ENCODE peak calls at places on chromosomes 12 and 14, in eight cellular contexts. A, J, S, V, I, G, P and W are unnamed samples.

GRCh38 chr14:54169254-54169924 is 212.8 kb upstream of the BMP4 start:
- DNase-seq in V (no peak), J (peak), A (no peak), G (no peak), I (peak), P (peak), S (no peak), W (no peak)

GRCh38 chr12:113071063-113071426 is 14.5 kb downstream of the DTX1 start:
- DNase-seq in P (no peak), G (no peak), A (no peak), V (no peak), I (no peak), S (no peak), J (no peak), W (no peak)

GRCh38 chr14:33551963-33552362 is 398.9 kb downstream of the EGLN3 start:
- DNase-seq in V (no peak), J (no peak), S (no peak), G (no peak), P (no peak), A (no peak), I (no peak), W (no peak)

GRCh38 chr12:92735131-92735721 is 32.4 kb downstream of the PLEKHG7 start:
- DNase-seq in P (peak), I (peak), G (peak), V (no peak), S (no peak), J (peak), A (peak), W (no peak)

GRCh38 chr12:105567061-105567460 is 236.6 kb downstream of the C12orf75 start:
- DNase-seq in J (no peak), S (no peak), I (no peak), A (no peak), G (no peak), P (peak), V (no peak), W (no peak)

GRCh38 chr12:123937707-123938600 is 34.7 kb downstream of the CCDC92 start:
- DNase-seq in I (no peak), P (no peak), G (no peak), J (no peak), S (no peak), V (no peak), A (peak), W (no peak)

GRCh38 chr12:27780612-27781408 is 774 bp upstream of the MANSC4 start:
- DNase-seq in A (peak), J (peak), P (peak), I (peak), V (peak), G (peak), S (peak), W (no peak)

GRCh38 chr14:100439781-100440180 is 116.6 kb downstream of the SLC25A47 start:
- DNase-seq in I (peak), S (peak), J (no peak), G (peak), P (peak), A (no peak), V (peak), W (no peak)

GRCh38 chr14:99572173-99572999 is 31.6 kb downstream of the CCDC85C start:
- DNase-seq in P (no peak), A (no peak), V (no peak), J (no peak), I (no peak), S (no peak), G (no peak), W (no peak)

GRCh38 chr12:103401421-103401820 is 94.3 kb downstream of the C12orf42 start:
- DNase-seq in J (no peak), I (peak), A (no peak), V (no peak), G (no peak), P (peak), S (no peak), W (no peak)

GRCh38 chr12:95943231-95943842 is at the start of gene AMDHD1:
- DNase-seq in G (peak), V (peak), J (peak), P (peak), S (peak), A (peak), I (peak), W (peak)

GRCh38 chr12:31813305-31813704 is 84.5 kb upstream of the AMN1 start:
- DNase-seq in V (no peak), J (no peak), I (no peak), A (peak), G (peak), S (no peak), P (no peak), W (no peak)

GRCh38 chr12:99498756-99499155 is 148.8 kb upstream of the GARIN6 start:
- DNase-seq in I (peak), G (no peak), V (no peak), J (peak), A (peak), P (peak), S (no peak), W (no peak)

GRCh38 chr12:75638792-75639191 is 127.4 kb upstream of the KRR1 start:
- DNase-seq in I (no peak), A (no peak), G (no peak), J (no peak), V (no peak), P (no peak), S (no peak), W (no peak)

GRCh38 chr12:123966596-123966995 is 6.0 kb downstream of the CCDC92 start:
- DNase-seq in P (no peak), I (no peak), V (no peak), G (peak), J (peak), A (no peak), S (no peak), W (no peak)

GRCh38 chr12:82479511-82479910 is 121.2 kb downstream of the METTL25 start:
- DNase-seq in A (peak), I (no peak), J (peak), G (peak), S (no peak), V (no peak), P (peak), W (no peak)

GRCh38 chr12:128817115-128818015 is 6.4 kb downstream of the SLC15A4 start:
- DNase-seq in S (no peak), J (peak), I (peak), V (peak), A (peak), G (peak), P (peak), W (no peak)

GRCh38 chr12:71731439-71732356 is 23.0 kb upstream of the RAB21 start:
- DNase-seq in G (peak), P (no peak), J (peak), S (peak), A (no peak), I (no peak), V (no peak), W (no peak)

GRCh38 chr12:104720346-104721064 is 237.6 kb downstream of the SLC41A2 start:
- DNase-seq in G (no peak), J (no peak), A (peak), V (no peak), P (no peak), S (no peak), I (no peak), W (no peak)

GRCh38 chr14:102028733-102029132 is 58.1 kb downstream of the HSP90AA1 start:
- DNase-seq in P (peak), I (peak), S (no peak), V (no peak), A (peak), J (peak), G (peak), W (no peak)

GRCh38 chr12:108580531-108580930 is 17.4 kb downstream of the TMEM119 start:
- DNase-seq in G (peak), A (peak), S (no peak), I (no peak), P (no peak), V (no peak), J (no peak), W (no peak)

GRCh38 chr14:30779210-30779609 is 95.1 kb upstream of the COCH start:
- DNase-seq in G (no peak), I (peak), P (peak), J (peak), A (peak), S (no peak), V (no peak), W (no peak)

GRCh38 chr14:65184032-65184764 is 81.9 kb upstream of the MAX start:
- DNase-seq in A (peak), S (no peak), P (peak), I (no peak), J (peak), G (peak), V (no peak), W (no peak)

GRCh38 chr12:131862600-131862993 is 31.8 kb upstream of the ULK1 start:
- DNase-seq in P (no peak), A (no peak), I (no peak), S (no peak), V (no peak), J (no peak), G (no peak), W (no peak)

GRCh38 chr12:90909069-90909676 is 45.8 kb downstream of the CCER1 start:
- DNase-seq in P (peak), V (no peak), G (peak), J (peak), I (peak), S (no peak), A (peak), W (peak)

GRCh38 chr14:76765461-76765931 is 4.2 kb downstream of the VASH1 start:
- DNase-seq in S (peak), A (no peak), P (no peak), G (no peak), V (no peak), I (no peak), J (no peak), W (no peak)

GRCh38 chr12:114320101-114320500 is 85.8 kb downstream of the TBX5 start:
- DNase-seq in S (no peak), J (no peak), V (no peak), P (no peak), G (no peak), A (no peak), I (no peak), W (no peak)

GRCh38 chr12:29589271-29589670 is 91.8 kb upstream of the OVCH1 start:
- DNase-seq in I (no peak), J (no peak), V (no peak), P (no peak), S (no peak), A (no peak), G (no peak), W (no peak)

GRCh38 chr12:132163911-132164288 is 19.6 kb downstream of the NOC4L start:
- DNase-seq in I (no peak), V (peak), G (no peak), P (no peak), J (no peak), S (no peak), A (no peak), W (no peak)

GRCh38 chr14:70831382-70831781 is 22.1 kb upstream of the MAP3K9 start:
- DNase-seq in G (no peak), I (no peak), V (no peak), J (no peak), A (no peak), P (no peak), S (no peak), W (no peak)

GRCh38 chr14:70822706-70823185 is 13.4 kb upstream of the MAP3K9 start:
- DNase-seq in V (no peak), A (peak), G (peak), J (no peak), S (no peak), I (no peak), P (peak), W (no peak)

GRCh38 chr14:70828188-70828587 is 18.9 kb upstream of the MAP3K9 start:
- DNase-seq in G (no peak), S (no peak), J (no peak), V (no peak), P (no peak), I (no peak), A (no peak), W (no peak)

GRCh38 chr14:70823281-70823680 is 14.0 kb upstream of the MAP3K9 start:
- DNase-seq in G (no peak), P (no peak), V (no peak), J (no peak), I (no peak), S (no peak), A (no peak), W (no peak)

DNA sequence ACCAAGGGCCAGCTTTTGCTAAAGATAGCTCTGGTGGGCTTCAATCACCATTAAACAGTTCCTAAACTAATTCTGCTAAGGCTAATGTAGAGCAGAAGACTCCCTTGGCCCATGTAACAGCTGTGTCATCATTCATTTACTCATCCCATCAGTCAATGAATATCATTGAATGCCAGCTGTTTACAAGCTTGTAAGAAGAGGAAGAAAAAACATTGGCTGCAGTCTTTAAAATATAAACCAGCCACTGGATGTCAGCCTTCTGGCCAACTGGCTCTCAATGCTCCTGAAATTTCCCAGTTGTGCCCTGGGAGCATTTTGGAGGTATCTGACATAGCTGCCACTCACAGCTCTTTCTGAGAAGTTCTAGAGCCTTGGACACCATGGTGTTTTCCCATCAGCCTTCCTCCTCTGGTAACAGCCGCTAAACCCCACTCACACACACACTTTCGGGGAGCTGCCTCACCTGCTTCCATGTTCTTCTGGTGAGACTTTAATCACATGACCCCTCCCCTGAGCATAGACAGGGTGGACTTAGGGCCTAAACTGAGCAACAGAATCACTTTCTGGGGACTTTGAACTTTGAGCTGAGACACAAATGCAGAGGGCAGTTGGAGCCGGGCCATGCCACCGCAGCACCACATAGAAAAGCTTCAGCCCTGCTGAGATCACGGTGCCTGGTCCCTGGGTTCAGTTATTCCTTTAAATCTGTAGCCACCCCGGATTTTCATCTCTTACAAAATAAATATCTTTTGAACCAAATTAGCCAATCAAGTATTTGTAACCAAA is 18.2 kb upstream of the MAP3K9 start:
- DNase-seq in I (no peak), J (peak), P (peak), V (no peak), S (peak), G (no peak), A (peak), W (no peak)
- TF ChIP-seq CTCF in I (no peak), J (peak), P (peak), V (no peak), S (no peak), G (no peak), A (peak), W (no peak)

GRCh38 chr14:46769292-46769691 is 117.7 kb upstream of the RPL10L start:
- DNase-seq in P (no peak), V (no peak), I (no peak), S (no peak), G (no peak), J (no peak), A (no peak), W (no peak)
- TF ChIP-seq CTCF in P (no peak), V (no peak), I (no peak), S (no peak), G (no peak), J (no peak), A (no peak), W (no peak)

GRCh38 chr12:57460457-57461325 is 1.1 kb downstream of the GLI1 start:
- DNase-seq in J (no peak), V (no peak), G (no peak), I (no peak), P (peak), S (no peak), A (no peak), W (no peak)
- TF ChIP-seq CTCF in J (peak), V (no peak), G (no peak), I (no peak), P (no peak), S (no peak), A (no peak), W (no peak)

GRCh38 chr12:120323772-120324171 is 3.8 kb downstream of the PLA2G1B start:
- DNase-seq in J (no peak), A (no peak), V (no peak), P (no peak), I (no peak), G (no peak), S (no peak), W (no peak)

GRCh38 chr12:120324841-120325417 is 2.6 kb downstream of the PLA2G1B start:
- DNase-seq in G (no peak), P (no peak), I (no peak), J (no peak), S (no peak), V (no peak), A (no peak), W (no peak)

GRCh38 chr12:120317258-120318105 is 10.1 kb downstream of the PLA2G1B start:
- DNase-seq in I (peak), J (peak), V (peak), P (peak), G (peak), S (peak), A (peak), W (peak)

GRCh38 chr12:120316798-120317257 is 10.8 kb downstream of the PLA2G1B start:
- DNase-seq in S (no peak), I (no peak), V (no peak), A (peak), P (peak), G (no peak), J (no peak), W (no peak)

DNA sequence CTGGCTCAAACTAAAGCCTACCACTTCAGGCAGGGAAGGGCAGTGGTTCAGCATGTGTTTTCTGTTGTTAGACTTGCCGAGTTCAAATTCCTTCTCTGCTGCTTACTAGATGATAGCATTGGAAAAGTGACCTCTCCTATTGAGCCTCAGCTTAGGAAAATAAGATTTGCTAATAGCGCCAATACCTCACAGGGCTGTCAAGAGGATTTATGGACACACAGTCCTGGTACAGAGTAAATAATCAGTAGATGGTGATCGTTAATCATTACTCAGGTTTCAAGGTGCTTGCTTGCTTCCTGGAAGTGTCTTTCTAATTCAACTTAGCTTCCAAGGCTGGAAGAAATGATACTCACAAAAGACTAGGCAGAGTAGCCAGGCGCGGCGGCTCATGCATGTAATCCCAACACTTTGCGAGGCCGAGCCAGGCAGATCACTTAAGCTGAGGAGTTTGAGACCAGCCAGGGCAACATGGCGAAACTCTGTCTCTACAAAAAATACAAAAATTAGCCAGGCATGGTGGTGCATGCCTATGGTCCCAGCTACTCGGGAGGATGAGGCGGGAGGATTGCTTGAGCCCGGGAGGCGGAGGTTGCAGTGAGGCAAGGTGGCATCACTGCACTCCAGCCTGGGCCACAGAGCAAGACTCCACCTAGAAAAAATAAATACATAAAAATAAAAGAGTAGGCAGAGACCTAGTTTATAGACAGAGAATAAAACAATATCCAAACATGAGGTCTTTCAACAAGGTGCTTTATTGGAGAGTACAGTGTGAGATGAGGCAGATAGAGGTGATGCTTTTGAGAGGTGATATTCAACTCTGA is 6.0 kb downstream of the PLA2G1B start:
- DNase-seq in G (no peak), I (no peak), A (no peak), S (no peak), V (no peak), P (no peak), J (no peak), W (no peak)
- TF ChIP-seq CTCF in G (no peak), I (no peak), A (no peak), S (no peak), V (no peak), P (no peak), J (no peak), W (no peak)

DNA sequence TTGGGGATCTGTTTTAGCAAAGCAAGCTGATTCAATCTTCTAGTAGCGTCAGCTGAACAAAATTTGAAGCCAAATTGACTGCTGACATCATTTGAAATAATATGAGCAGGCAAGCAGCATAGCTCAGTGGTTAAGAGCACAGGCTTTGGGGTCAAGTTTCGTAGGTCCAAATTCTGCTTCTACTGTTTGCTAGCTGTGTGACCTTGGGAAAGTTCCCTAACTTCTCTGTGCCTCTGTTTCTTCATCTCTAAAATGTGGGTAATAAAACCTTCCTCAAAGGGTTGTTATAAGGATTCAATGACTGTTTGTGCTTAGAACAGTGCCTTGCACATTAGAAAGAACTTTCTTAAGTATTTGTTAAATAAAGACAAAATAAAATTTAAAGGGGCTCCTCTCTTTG is 12.7 kb downstream of the GPR19 start:
- DNase-seq in P (no peak), V (no peak), I (no peak), G (no peak), S (no peak), J (no peak), A (no peak), W (no peak)
- TF ChIP-seq CTCF in P (no peak), V (no peak), I (no peak), G (no peak), S (no peak), J (no peak), A (no peak), W (no peak)

GRCh38 chr12:65878540-65878939 is 54.3 kb downstream of the HMGA2 start:
- DNase-seq in A (peak), J (peak), V (no peak), S (no peak), P (peak), G (peak), I (no peak), W (no peak)
- TF ChIP-seq CTCF in A (peak), J (peak), V (no peak), S (no peak), P (peak), G (peak), I (no peak), W (no peak)

GRCh38 chr12:67457799-67458680 is 188.9 kb downstream of the CAND1 start:
- DNase-seq in I (no peak), P (peak), J (no peak), G (peak), V (no peak), A (peak), S (no peak), W (no peak)
- TF ChIP-seq CTCF in I (no peak), P (peak), J (peak), G (peak), V (peak), A (peak), S (no peak), W (no peak)

GRCh38 chr14:69727860-69728259 is 39.1 kb upstream of the SRSF5 start:
- DNase-seq in I (no peak), J (no peak), P (no peak), G (no peak), S (peak), V (no peak), A (no peak), W (no peak)

GRCh38 chr14:69726761-69727511 is 40.0 kb upstream of the SRSF5 start:
- DNase-seq in P (peak), A (peak), V (peak), J (peak), S (peak), G (peak), I (peak), W (peak)
- TF ChIP-seq CTCF in P (peak), A (peak), V (peak), J (peak), S (no peak), G (peak), I (peak), W (peak)